ENCODE peak calls at places on chromosomes 7 and 10, in ten cellular contexts. One of them, this sample, is unnamed.

GRCh38 chr10:69757553-69758309 is 44.0 kb upstream of the COL13A1 start:
- DNase-seq in fibroblast of the aortic adventitia: peak
- DNase-seq in left lung: no peak
- DNase-seq in heart left ventricle: no peak
- DNase-seq in H1: no peak
- DNase-seq in CD8-positive, alpha-beta T cell: no peak
- DNase-seq in gastrocnemius medialis: no peak
- DNase-seq in cardiac muscle cell: peak
- DNase-seq in SK-N-SH: peak
- DNase-seq in CD4-positive, alpha-beta memory T cell: no peak
- DNase-seq in this sample: no peak

GRCh38 chr10:4067552-4068254 is 282.7 kb upstream of the KLF6 start:
- DNase-seq in cardiac muscle cell: peak
- DNase-seq in H1: no peak
- DNase-seq in gastrocnemius medialis: no peak
- DNase-seq in fibroblast of the aortic adventitia: peak
- DNase-seq in CD4-positive, alpha-beta memory T cell: no peak
- DNase-seq in CD8-positive, alpha-beta T cell: no peak
- DNase-seq in heart left ventricle: no peak
- DNase-seq in SK-N-SH: no peak
- DNase-seq in left lung: no peak
- DNase-seq in this sample: no peak

GRCh38 chr7:114051871-114052324 is 133.1 kb upstream of the PPP1R3A start:
- DNase-seq in heart left ventricle: no peak
- DNase-seq in SK-N-SH: no peak
- DNase-seq in H1: no peak
- DNase-seq in CD8-positive, alpha-beta T cell: no peak
- DNase-seq in left lung: no peak
- DNase-seq in cardiac muscle cell: no peak
- DNase-seq in CD4-positive, alpha-beta memory T cell: no peak
- DNase-seq in fibroblast of the aortic adventitia: no peak
- DNase-seq in gastrocnemius medialis: no peak
- DNase-seq in this sample: no peak

GRCh38 chr10:89684604-89685003 is 16.8 kb upstream of the KIF20B start:
- DNase-seq in H1: no peak
- DNase-seq in cardiac muscle cell: peak
- DNase-seq in heart left ventricle: no peak
- DNase-seq in gastrocnemius medialis: no peak
- DNase-seq in CD4-positive, alpha-beta memory T cell: no peak
- DNase-seq in left lung: no peak
- DNase-seq in fibroblast of the aortic adventitia: no peak
- DNase-seq in SK-N-SH: no peak
- DNase-seq in CD8-positive, alpha-beta T cell: no peak
- DNase-seq in this sample: no peak

GRCh38 chr10:104331208-104331838 is 6.9 kb downstream of the ITPRIP start:
- DNase-seq in H1: no peak
- DNase-seq in fibroblast of the aortic adventitia: peak
- DNase-seq in gastrocnemius medialis: no peak
- DNase-seq in SK-N-SH: no peak
- DNase-seq in cardiac muscle cell: peak
- DNase-seq in heart left ventricle: no peak
- DNase-seq in left lung: peak
- DNase-seq in CD4-positive, alpha-beta memory T cell: no peak
- DNase-seq in CD8-positive, alpha-beta T cell: no peak
- DNase-seq in this sample: no peak

GRCh38 chr10:5400843-5401242 is 3.8 kb downstream of the TUBAL3 start:
- DNase-seq in fibroblast of the aortic adventitia: no peak
- DNase-seq in left lung: no peak
- DNase-seq in CD4-positive, alpha-beta memory T cell: no peak
- DNase-seq in H1: no peak
- DNase-seq in cardiac muscle cell: no peak
- DNase-seq in CD8-positive, alpha-beta T cell: no peak
- DNase-seq in SK-N-SH: no peak
- DNase-seq in gastrocnemius medialis: no peak
- DNase-seq in heart left ventricle: no peak
- DNase-seq in this sample: no peak

GRCh38 chr10:132547421-132547861 is 9.9 kb downstream of the INPP5A start:
- DNase-seq in heart left ventricle: peak
- DNase-seq in fibroblast of the aortic adventitia: no peak
- DNase-seq in cardiac muscle cell: no peak
- DNase-seq in CD8-positive, alpha-beta T cell: peak
- DNase-seq in H1: no peak
- DNase-seq in SK-N-SH: no peak
- DNase-seq in left lung: peak
- DNase-seq in CD4-positive, alpha-beta memory T cell: no peak
- DNase-seq in gastrocnemius medialis: no peak
- DNase-seq in this sample: no peak

GRCh38 chr10:50332108-50332846 is 81.0 kb upstream of the ASAH2 start:
- DNase-seq in gastrocnemius medialis: no peak
- DNase-seq in left lung: no peak
- DNase-seq in heart left ventricle: no peak
- DNase-seq in fibroblast of the aortic adventitia: no peak
- DNase-seq in H1: no peak
- DNase-seq in CD8-positive, alpha-beta T cell: no peak
- DNase-seq in cardiac muscle cell: no peak
- DNase-seq in CD4-positive, alpha-beta memory T cell: no peak
- DNase-seq in SK-N-SH: no peak
- DNase-seq in this sample: no peak

GRCh38 chr7:84108119-84108518 is 86.5 kb downstream of the SEMA3A start:
- DNase-seq in fibroblast of the aortic adventitia: no peak
- DNase-seq in gastrocnemius medialis: no peak
- DNase-seq in CD4-positive, alpha-beta memory T cell: no peak
- DNase-seq in cardiac muscle cell: no peak
- DNase-seq in heart left ventricle: no peak
- DNase-seq in left lung: no peak
- DNase-seq in H1: no peak
- DNase-seq in SK-N-SH: no peak
- DNase-seq in CD8-positive, alpha-beta T cell: no peak
- DNase-seq in this sample: no peak

GRCh38 chr10:78028438-78029293 is 649 bp downstream of the POLR3A start:
- DNase-seq in CD8-positive, alpha-beta T cell: peak
- DNase-seq in H1: no peak
- DNase-seq in SK-N-SH: no peak
- DNase-seq in heart left ventricle: no peak
- DNase-seq in left lung: peak
- DNase-seq in fibroblast of the aortic adventitia: peak
- DNase-seq in CD4-positive, alpha-beta memory T cell: peak
- DNase-seq in gastrocnemius medialis: peak
- DNase-seq in cardiac muscle cell: peak
- DNase-seq in this sample: no peak

GRCh38 chr7:97971120-97971989 is 18.6 kb downstream of the OCM2 start:
- DNase-seq in SK-N-SH: peak
- DNase-seq in gastrocnemius medialis: no peak
- DNase-seq in CD4-positive, alpha-beta memory T cell: peak
- DNase-seq in H1: no peak
- DNase-seq in heart left ventricle: no peak
- DNase-seq in CD8-positive, alpha-beta T cell: no peak
- DNase-seq in left lung: no peak
- DNase-seq in fibroblast of the aortic adventitia: peak
- DNase-seq in cardiac muscle cell: peak
- DNase-seq in this sample: no peak

GRCh38 chr10:80772596-80772995 is 234.9 kb downstream of the SH2D4B start:
- DNase-seq in fibroblast of the aortic adventitia: no peak
- DNase-seq in CD4-positive, alpha-beta memory T cell: no peak
- DNase-seq in cardiac muscle cell: no peak
- DNase-seq in left lung: no peak
- DNase-seq in CD8-positive, alpha-beta T cell: no peak
- DNase-seq in SK-N-SH: no peak
- DNase-seq in H1: no peak
- DNase-seq in gastrocnemius medialis: no peak
- DNase-seq in heart left ventricle: no peak
- DNase-seq in this sample: no peak

GRCh38 chr7:130363156-130363847 is 17.0 kb upstream of the CPA1 start:
- DNase-seq in CD8-positive, alpha-beta T cell: no peak
- DNase-seq in SK-N-SH: no peak
- DNase-seq in CD4-positive, alpha-beta memory T cell: no peak
- DNase-seq in heart left ventricle: no peak
- DNase-seq in fibroblast of the aortic adventitia: peak
- DNase-seq in H1: no peak
- DNase-seq in left lung: peak
- DNase-seq in gastrocnemius medialis: peak
- DNase-seq in cardiac muscle cell: peak
- DNase-seq in this sample: no peak

GRCh38 chr7:6175642-6176041 is 96.8 kb downstream of the CYTH3 start:
- DNase-seq in fibroblast of the aortic adventitia: peak
- DNase-seq in CD4-positive, alpha-beta memory T cell: no peak
- DNase-seq in cardiac muscle cell: peak
- DNase-seq in SK-N-SH: no peak
- DNase-seq in left lung: no peak
- DNase-seq in heart left ventricle: no peak
- DNase-seq in gastrocnemius medialis: peak
- DNase-seq in H1: no peak
- DNase-seq in CD8-positive, alpha-beta T cell: no peak
- DNase-seq in this sample: peak

GRCh38 chr10:7956508-7956907 is 98.0 kb upstream of the GATA3 start:
- DNase-seq in left lung: no peak
- DNase-seq in CD4-positive, alpha-beta memory T cell: no peak
- DNase-seq in gastrocnemius medialis: no peak
- DNase-seq in H1: no peak
- DNase-seq in fibroblast of the aortic adventitia: peak
- DNase-seq in cardiac muscle cell: peak
- DNase-seq in SK-N-SH: no peak
- DNase-seq in CD8-positive, alpha-beta T cell: no peak
- DNase-seq in heart left ventricle: no peak
- DNase-seq in this sample: no peak

GRCh38 chr10:60312818-60313588 is 76.7 kb downstream of the ANK3 start:
- DNase-seq in heart left ventricle: no peak
- DNase-seq in gastrocnemius medialis: no peak
- DNase-seq in CD8-positive, alpha-beta T cell: no peak
- DNase-seq in cardiac muscle cell: no peak
- DNase-seq in CD4-positive, alpha-beta memory T cell: no peak
- DNase-seq in fibroblast of the aortic adventitia: peak
- DNase-seq in H1: no peak
- DNase-seq in left lung: no peak
- DNase-seq in SK-N-SH: no peak
- DNase-seq in this sample: no peak

GRCh38 chr10:1567742-1568495 is 169.4 kb downstream of the ADARB2 start:
- DNase-seq in SK-N-SH: no peak
- DNase-seq in heart left ventricle: peak
- DNase-seq in fibroblast of the aortic adventitia: no peak
- DNase-seq in gastrocnemius medialis: no peak
- DNase-seq in left lung: no peak
- DNase-seq in CD8-positive, alpha-beta T cell: no peak
- DNase-seq in H1: no peak
- DNase-seq in cardiac muscle cell: no peak
- DNase-seq in CD4-positive, alpha-beta memory T cell: no peak
- DNase-seq in this sample: no peak

GRCh38 chr7:23811540-23811939 is 101.5 kb downstream of the STK31 start:
- DNase-seq in fibroblast of the aortic adventitia: no peak
- DNase-seq in cardiac muscle cell: no peak
- DNase-seq in SK-N-SH: no peak
- DNase-seq in CD8-positive, alpha-beta T cell: no peak
- DNase-seq in CD4-positive, alpha-beta memory T cell: no peak
- DNase-seq in left lung: no peak
- DNase-seq in heart left ventricle: no peak
- DNase-seq in H1: no peak
- DNase-seq in gastrocnemius medialis: no peak
- DNase-seq in this sample: no peak

GRCh38 chr10:27449571-27449970 is 54.5 kb upstream of the RAB18 start:
- DNase-seq in heart left ventricle: no peak
- DNase-seq in CD8-positive, alpha-beta T cell: no peak
- DNase-seq in gastrocnemius medialis: no peak
- DNase-seq in H1: no peak
- DNase-seq in SK-N-SH: no peak
- DNase-seq in cardiac muscle cell: no peak
- DNase-seq in left lung: no peak
- DNase-seq in fibroblast of the aortic adventitia: no peak
- DNase-seq in CD4-positive, alpha-beta memory T cell: no peak
- DNase-seq in this sample: no peak

GRCh38 chr7:26399747-26400146 is 108.1 kb downstream of the SNX10 start:
- DNase-seq in fibroblast of the aortic adventitia: no peak
- DNase-seq in CD4-positive, alpha-beta memory T cell: no peak
- DNase-seq in H1: no peak
- DNase-seq in cardiac muscle cell: no peak
- DNase-seq in heart left ventricle: no peak
- DNase-seq in gastrocnemius medialis: no peak
- DNase-seq in CD8-positive, alpha-beta T cell: no peak
- DNase-seq in left lung: no peak
- DNase-seq in SK-N-SH: peak
- DNase-seq in this sample: no peak
- H3K4me3 ChIP-seq in fibroblast of the aortic adventitia: no peak
- H3K4me3 ChIP-seq in CD4-positive, alpha-beta memory T cell: no peak
- H3K4me3 ChIP-seq in H1: no peak
- H3K4me3 ChIP-seq in cardiac muscle cell: no peak
- H3K4me3 ChIP-seq in heart left ventricle: no peak
- H3K4me3 ChIP-seq in gastrocnemius medialis: no peak
- H3K4me3 ChIP-seq in CD8-positive, alpha-beta T cell: no peak
- H3K4me3 ChIP-seq in left lung: no peak
- H3K4me3 ChIP-seq in SK-N-SH: no peak
- H3K4me3 ChIP-seq in this sample: no peak

GRCh38 chr10:9535744-9536143 is 1481.3 kb downstream of the GATA3 start:
- DNase-seq in fibroblast of the aortic adventitia: no peak
- DNase-seq in CD8-positive, alpha-beta T cell: no peak
- DNase-seq in heart left ventricle: no peak
- DNase-seq in SK-N-SH: no peak
- DNase-seq in CD4-positive, alpha-beta memory T cell: no peak
- DNase-seq in H1: no peak
- DNase-seq in cardiac muscle cell: no peak
- DNase-seq in gastrocnemius medialis: no peak
- DNase-seq in left lung: no peak
- DNase-seq in this sample: no peak
- H3K4me3 ChIP-seq in fibroblast of the aortic adventitia: no peak
- H3K4me3 ChIP-seq in CD8-positive, alpha-beta T cell: no peak
- H3K4me3 ChIP-seq in heart left ventricle: no peak
- H3K4me3 ChIP-seq in SK-N-SH: no peak
- H3K4me3 ChIP-seq in CD4-positive, alpha-beta memory T cell: no peak
- H3K4me3 ChIP-seq in H1: no peak
- H3K4me3 ChIP-seq in cardiac muscle cell: no peak
- H3K4me3 ChIP-seq in gastrocnemius medialis: no peak
- H3K4me3 ChIP-seq in left lung: no peak
- H3K4me3 ChIP-seq in this sample: no peak

GRCh38 chr10:100265821-100266485 is 1.5 kb downstream of the CWF19L1 start:
- DNase-seq in gastrocnemius medialis: no peak
- DNase-seq in SK-N-SH: no peak
- DNase-seq in H1: no peak
- DNase-seq in cardiac muscle cell: no peak
- DNase-seq in left lung: no peak
- DNase-seq in heart left ventricle: no peak
- DNase-seq in CD4-positive, alpha-beta memory T cell: no peak
- DNase-seq in fibroblast of the aortic adventitia: no peak
- DNase-seq in CD8-positive, alpha-beta T cell: no peak
- DNase-seq in this sample: no peak
- H3K4me3 ChIP-seq in gastrocnemius medialis: peak
- H3K4me3 ChIP-seq in SK-N-SH: peak
- H3K4me3 ChIP-seq in H1: no peak
- H3K4me3 ChIP-seq in cardiac muscle cell: no peak
- H3K4me3 ChIP-seq in left lung: no peak
- H3K4me3 ChIP-seq in heart left ventricle: peak
- H3K4me3 ChIP-seq in CD4-positive, alpha-beta memory T cell: no peak
- H3K4me3 ChIP-seq in fibroblast of the aortic adventitia: no peak
- H3K4me3 ChIP-seq in CD8-positive, alpha-beta T cell: no peak
- H3K4me3 ChIP-seq in this sample: peak

DNA sequence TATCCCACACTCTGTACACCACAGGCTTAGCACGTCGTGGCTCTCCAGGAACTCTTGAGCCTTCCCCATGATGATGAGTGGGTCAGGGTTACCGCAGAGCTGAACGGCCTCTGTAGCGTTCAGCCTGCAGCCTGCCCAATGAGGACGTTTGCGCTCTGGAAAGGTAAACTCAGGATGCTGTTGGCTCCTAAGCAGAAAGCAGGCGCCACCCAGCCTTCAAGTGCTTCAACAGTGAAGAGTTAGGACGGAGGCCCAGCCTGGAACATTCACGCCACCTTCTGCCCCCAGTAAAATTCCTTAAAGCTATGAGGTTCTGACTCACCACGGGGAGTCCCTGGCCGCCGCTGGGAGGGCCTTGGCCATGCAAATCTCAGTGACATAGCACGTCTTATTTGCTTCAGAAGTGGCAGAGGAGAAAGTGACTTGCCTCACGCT is 161.5 kb upstream of the SH2B2 start:
- DNase-seq in left lung: peak
- DNase-seq in CD4-positive, alpha-beta memory T cell: no peak
- DNase-seq in SK-N-SH: no peak
- DNase-seq in heart left ventricle: no peak
- DNase-seq in cardiac muscle cell: peak
- DNase-seq in CD8-positive, alpha-beta T cell: no peak
- DNase-seq in fibroblast of the aortic adventitia: peak
- DNase-seq in H1: peak
- DNase-seq in gastrocnemius medialis: no peak
- DNase-seq in this sample: peak
- H3K4me3 ChIP-seq in left lung: no peak
- H3K4me3 ChIP-seq in CD4-positive, alpha-beta memory T cell: no peak
- H3K4me3 ChIP-seq in SK-N-SH: no peak
- H3K4me3 ChIP-seq in heart left ventricle: no peak
- H3K4me3 ChIP-seq in cardiac muscle cell: no peak
- H3K4me3 ChIP-seq in CD8-positive, alpha-beta T cell: no peak
- H3K4me3 ChIP-seq in fibroblast of the aortic adventitia: no peak
- H3K4me3 ChIP-seq in H1: no peak
- H3K4me3 ChIP-seq in gastrocnemius medialis: no peak
- H3K4me3 ChIP-seq in this sample: no peak

This sample was measured in tibial nerve.